ENCODE peak calls at places on chromosomes 3 and 15, in nine cellular contexts. C, Z, P, I, X, H, G, F and A are unnamed samples.

GRCh38 chr3:132879651-132880050 is 157.4 kb upstream of the NPHP3 start:
- DNase-seq in H (no peak), X (no peak), G (no peak), C (no peak), P (no peak), Z (no peak), F (no peak), I (no peak), A (no peak)

GRCh38 chr15:45572627-45573026 is 14.6 kb upstream of the BLOC1S6 start:
- DNase-seq in G (no peak), H (no peak), X (no peak), F (no peak), I (no peak), P (no peak), Z (no peak), C (no peak), A (no peak)

GRCh38 chr3:194689493-194689901 is 3.8 kb downstream of the FAM43A start:
- DNase-seq in F (no peak), Z (peak), P (peak), G (no peak), X (no peak), I (no peak), H (no peak), C (peak), A (no peak)

GRCh38 chr3:172824229-172824628 is 73.7 kb downstream of the ECT2 start:
- DNase-seq in X (no peak), H (no peak), C (no peak), I (no peak), P (no peak), G (no peak), F (no peak), Z (no peak), A (no peak)

GRCh38 chr3:194282436-194283122 is 68.5 kb downstream of the CPN2 start:
- DNase-seq in G (no peak), I (no peak), P (no peak), C (no peak), X (no peak), H (peak), F (no peak), Z (no peak), A (no peak)

GRCh38 chr3:20400281-20400680 is 214.3 kb upstream of the SGO1 start:
- DNase-seq in I (no peak), X (no peak), P (no peak), C (no peak), G (no peak), H (no peak), F (no peak), Z (no peak), A (no peak)

GRCh38 chr3:127857270-127857801 is 35.0 kb upstream of the MGLL start:
- DNase-seq in P (no peak), G (no peak), F (no peak), I (no peak), Z (no peak), C (peak), X (no peak), H (no peak), A (no peak)

GRCh38 chr15:67823371-67824156 is 1.7 kb upstream of the SKOR1 start:
- DNase-seq in X (no peak), I (no peak), Z (no peak), G (no peak), F (no peak), P (no peak), C (no peak), H (peak), A (no peak)

GRCh38 chr15:57245130-57245529 is 131.2 kb upstream of the CGNL1 start:
- DNase-seq in I (no peak), H (no peak), C (no peak), X (no peak), Z (no peak), P (no peak), G (no peak), F (no peak), A (no peak)

GRCh38 chr3:172735014-172735413 is 15.5 kb upstream of the ECT2 start:
- DNase-seq in F (no peak), G (no peak), X (no peak), Z (no peak), H (no peak), P (no peak), C (no peak), I (no peak), A (no peak)

GRCh38 chr3:111864821-111865656 is 6.0 kb downstream of the PHLDB2 start:
- DNase-seq in I (peak), F (no peak), X (peak), H (no peak), C (peak), Z (no peak), P (peak), G (no peak), A (no peak)

GRCh38 chr15:74307827-74308642 is 59.4 kb downstream of the CYP11A1 start:
- DNase-seq in I (no peak), Z (peak), X (peak), G (peak), C (peak), F (peak), H (peak), P (peak), A (no peak)

GRCh38 chr3:146772211-146772743 is 167.1 kb upstream of the PLSCR5 start:
- DNase-seq in F (no peak), Z (no peak), P (no peak), I (no peak), C (no peak), H (no peak), X (no peak), G (no peak), A (no peak)

GRCh38 chr3:2628117-2628516 is 482.1 kb downstream of the IL5RA start:
- DNase-seq in C (no peak), Z (no peak), H (no peak), P (no peak), G (no peak), F (no peak), I (no peak), X (no peak), A (no peak)

GRCh38 chr3:119323401-119324107 is 29.4 kb downstream of the ARHGAP31 start:
- DNase-seq in H (no peak), I (no peak), F (no peak), Z (no peak), X (no peak), G (no peak), P (no peak), C (no peak), A (no peak)

GRCh38 chr3:155745795-155746550 is 1.1 kb upstream of the PLCH1 start:
- DNase-seq in C (no peak), F (peak), Z (peak), G (peak), P (peak), I (no peak), X (no peak), H (peak), A (no peak)

GRCh38 chr3:127081001-127081720 is 98.2 kb downstream of the PLXNA1 start:
- DNase-seq in G (no peak), I (no peak), F (no peak), X (no peak), P (no peak), C (no peak), H (peak), Z (no peak), A (no peak)

GRCh38 chr15:75725021-75725718 is 12.5 kb upstream of the CSPG4 start:
- DNase-seq in P (no peak), I (no peak), G (no peak), F (no peak), X (no peak), Z (no peak), H (no peak), C (no peak), A (no peak)

GRCh38 chr3:73523661-73524060 is 101.1 kb downstream of the PDZRN3 start:
- DNase-seq in P (no peak), F (no peak), H (no peak), C (no peak), X (no peak), I (no peak), G (no peak), Z (no peak), A (no peak)

GRCh38 chr15:99983171-99983891 is 250.1 kb upstream of the LYSMD4 start:
- DNase-seq in Z (no peak), C (no peak), P (peak), H (no peak), I (no peak), G (no peak), X (no peak), F (no peak), A (no peak)

GRCh38 chr3:160540546-160540945 is 24.8 kb downstream of the KPNA4 start:
- DNase-seq in X (no peak), I (peak), P (peak), C (peak), F (no peak), Z (no peak), G (no peak), H (no peak), A (no peak)

GRCh38 chr15:42140383-42141070 is 15.9 kb downstream of the PLA2G4F start:
- DNase-seq in X (no peak), F (no peak), P (no peak), Z (no peak), G (no peak), I (no peak), C (no peak), H (no peak), A (no peak)

GRCh38 chr3:104101736-104102135 is 1265.0 kb upstream of the ALCAM start:
- DNase-seq in F (no peak), I (no peak), X (no peak), Z (no peak), H (no peak), G (no peak), C (peak), P (peak), A (no peak)

GRCh38 chr3:40847571-40847992 is 322.8 kb downstream of the ZNF621 start:
- DNase-seq in I (no peak), G (no peak), F (no peak), C (peak), H (peak), P (peak), X (no peak), Z (no peak), A (no peak)
- TF ChIP-seq CTCF in I (no peak), G (no peak), F (no peak), C (no peak), H (no peak), P (no peak), X (no peak), Z (no peak), A (no peak)

DNA sequence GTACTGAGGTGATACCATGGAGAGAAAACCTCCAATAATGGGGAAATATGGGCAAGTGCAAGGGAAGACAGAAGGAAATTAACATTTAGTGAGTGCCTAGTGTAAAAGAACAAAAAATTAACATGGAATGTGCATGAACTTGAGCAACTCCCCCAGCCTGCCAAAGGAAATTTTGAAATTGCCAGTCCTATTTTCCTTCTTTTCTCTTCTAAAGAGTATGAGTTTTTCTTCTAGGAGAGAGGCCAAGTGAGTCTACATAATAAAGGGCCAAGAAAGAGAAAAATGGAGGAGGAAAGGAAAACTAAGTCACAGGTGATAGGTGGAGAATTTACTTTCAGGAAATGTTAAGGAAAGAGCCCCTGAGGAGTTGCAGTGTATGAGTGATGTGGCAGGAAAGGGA is 602.5 kb upstream of the MDFIC2 start:
- DNase-seq in Z (no peak), X (no peak), G (no peak), C (no peak), H (no peak), I (no peak), F (no peak), P (no peak), A (no peak)
- TF ChIP-seq CTCF in Z (no peak), X (no peak), G (no peak), C (no peak), H (no peak), I (no peak), F (no peak), P (no peak), A (no peak)

GRCh38 chr3:10743366-10744097 is 72.5 kb upstream of the SLC6A11 start:
- DNase-seq in F (no peak), H (no peak), I (no peak), X (no peak), G (no peak), C (no peak), P (no peak), Z (no peak), A (no peak)

GRCh38 chr3:10745392-10745791 is 70.6 kb upstream of the SLC6A11 start:
- DNase-seq in C (no peak), F (no peak), P (no peak), H (no peak), X (no peak), I (no peak), G (no peak), Z (no peak), A (no peak)

GRCh38 chr3:10742031-10742671 is 73.9 kb upstream of the SLC6A11 start:
- DNase-seq in I (no peak), C (no peak), G (no peak), H (no peak), P (no peak), Z (no peak), F (no peak), X (no peak), A (no peak)

GRCh38 chr3:10746001-10746400 is 70.0 kb upstream of the SLC6A11 start:
- DNase-seq in C (no peak), I (no peak), F (no peak), G (no peak), Z (no peak), X (no peak), H (no peak), P (no peak), A (no peak)

DNA sequence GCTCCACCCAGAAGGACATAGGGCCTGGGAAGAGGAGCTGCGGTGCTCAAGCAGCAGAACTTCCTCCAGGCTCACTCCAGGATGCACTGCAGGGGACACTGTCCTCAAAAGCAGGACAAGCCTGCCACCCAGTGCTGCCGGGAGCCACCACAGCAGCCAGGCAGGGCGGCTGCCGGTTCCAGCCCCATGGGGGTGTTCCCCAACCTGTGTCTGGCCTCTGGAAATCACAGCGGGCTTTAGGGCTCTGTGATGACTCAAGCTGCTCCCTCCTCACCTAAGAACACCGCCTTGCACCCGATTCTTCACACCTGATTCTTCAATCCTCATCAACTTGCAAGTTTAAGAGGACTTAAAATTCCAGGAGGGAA is 71.9 kb upstream of the SLC6A11 start:
- DNase-seq in G (peak), F (no peak), H (peak), C (no peak), P (no peak), I (no peak), X (no peak), Z (no peak), A (no peak)
- TF ChIP-seq CTCF in G (no peak), F (peak), H (no peak), C (no peak), P (no peak), I (peak), X (peak), Z (no peak), A (no peak)

GRCh38 chr3:186902713-186903112 is 27.6 kb upstream of the ST6GAL1 start:
- DNase-seq in G (no peak), I (no peak), C (no peak), P (no peak), X (no peak), F (no peak), H (no peak), Z (no peak), A (no peak)

GRCh38 chr3:186896875-186897274 is 33.5 kb upstream of the ST6GAL1 start:
- DNase-seq in P (no peak), Z (no peak), I (no peak), G (peak), X (no peak), H (no peak), C (no peak), F (no peak), A (no peak)

GRCh38 chr3:186895406-186895805 is 34.9 kb upstream of the ST6GAL1 start:
- DNase-seq in I (no peak), X (no peak), H (no peak), P (no peak), C (no peak), F (no peak), G (no peak), Z (no peak), A (no peak)

GRCh38 chr3:186902154-186902553 is 28.2 kb upstream of the ST6GAL1 start:
- DNase-seq in Z (no peak), H (no peak), I (no peak), P (peak), X (no peak), C (no peak), G (no peak), F (no peak), A (no peak)

DNA sequence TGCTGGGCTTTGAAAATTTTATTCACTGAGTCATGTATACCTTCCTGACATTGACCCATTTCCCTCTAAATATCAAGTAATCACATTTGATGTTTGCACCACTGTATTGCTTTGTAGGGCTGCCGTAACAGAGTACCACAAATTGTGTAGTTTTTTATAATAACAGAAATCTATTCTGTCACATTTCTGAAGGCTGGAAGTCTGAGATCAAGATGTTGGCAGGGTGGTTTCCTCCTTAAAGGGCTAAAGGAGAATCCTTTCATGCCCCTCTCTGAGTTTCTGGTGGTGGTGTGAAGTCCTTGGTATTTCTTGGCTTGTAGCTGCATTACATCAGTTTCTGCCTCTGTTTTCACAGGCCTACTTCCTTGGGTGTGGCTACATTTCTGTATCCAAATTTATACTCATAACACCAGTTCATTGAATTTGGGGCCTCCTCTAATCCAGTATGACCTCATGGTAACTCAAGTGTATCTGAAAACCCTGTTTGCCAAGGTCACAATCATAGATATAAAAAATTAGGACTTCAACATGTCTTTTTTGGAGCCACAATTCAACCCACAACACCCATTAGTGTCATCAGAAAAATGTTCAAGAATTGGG is 29.1 kb upstream of the ST6GAL1 start:
- DNase-seq in C (peak), H (no peak), P (peak), G (no peak), Z (no peak), X (no peak), I (no peak), F (no peak), A (no peak)
- TF ChIP-seq CTCF in C (no peak), H (no peak), P (no peak), G (no peak), Z (no peak), X (no peak), I (no peak), F (no peak), A (no peak)

GRCh38 chr15:81223346-81223971 is 26.8 kb downstream of the IL16 start:
- DNase-seq in C (no peak), F (no peak), H (no peak), X (no peak), P (no peak), G (no peak), I (no peak), Z (no peak), A (no peak)

GRCh38 chr15:81222007-81222406 is 25.3 kb downstream of the IL16 start:
- DNase-seq in F (no peak), H (no peak), I (no peak), P (no peak), C (no peak), Z (no peak), X (no peak), G (no peak), A (no peak)

GRCh38 chr15:81221449-81221848 is 24.8 kb downstream of the IL16 start:
- DNase-seq in G (no peak), I (no peak), H (no peak), X (peak), C (peak), P (no peak), Z (no peak), F (no peak), A (no peak)

GRCh38 chr15:81225161-81225671 is 28.5 kb downstream of the IL16 start:
- DNase-seq in H (no peak), C (peak), Z (peak), X (no peak), I (no peak), G (no peak), F (no peak), P (no peak), A (no peak)

GRCh38 chr15:81224232-81224631 is 27.6 kb downstream of the IL16 start:
- DNase-seq in Z (no peak), F (no peak), X (no peak), H (no peak), C (no peak), I (no peak), P (no peak), G (no peak), A (no peak)
- TF ChIP-seq CTCF in Z (no peak), F (no peak), X (no peak), H (no peak), C (no peak), I (no peak), P (no peak), G (no peak), A (no peak)

GRCh38 chr3:59655616-59656015 is 605.8 kb upstream of the CFAP20DC start:
- DNase-seq in H (no peak), F (no peak), G (no peak), I (no peak), Z (no peak), C (peak), P (no peak), X (no peak), A (no peak)
- TF ChIP-seq CTCF in H (no peak), F (no peak), G (no peak), I (no peak), Z (no peak), C (no peak), P (no peak), X (no peak), A (no peak)

DNA sequence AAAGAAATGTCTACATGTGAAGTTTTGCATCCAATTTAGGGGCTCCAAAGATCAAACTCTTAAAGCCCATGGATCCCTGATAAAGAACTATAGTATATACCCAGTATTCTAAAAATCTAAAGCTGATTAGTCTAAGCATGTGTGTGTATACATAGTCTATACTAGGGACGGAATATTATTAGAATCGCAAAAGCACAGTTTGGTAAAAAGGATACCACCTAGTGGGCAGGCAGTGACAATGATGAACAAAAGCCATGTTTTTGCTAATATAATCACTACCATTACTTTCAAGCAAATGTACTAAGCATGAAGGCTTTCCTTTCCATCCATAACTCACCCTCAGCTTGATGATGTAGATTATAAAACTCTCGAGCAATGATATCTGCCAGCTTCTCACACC is 16.5 kb downstream of the POLQ start:
- DNase-seq in C (peak), H (no peak), Z (no peak), I (no peak), P (peak), G (no peak), F (peak), X (no peak), A (no peak)
- TF ChIP-seq CTCF in C (peak), H (peak), Z (peak), I (peak), P (peak), G (peak), F (peak), X (peak), A (no peak)

DNA sequence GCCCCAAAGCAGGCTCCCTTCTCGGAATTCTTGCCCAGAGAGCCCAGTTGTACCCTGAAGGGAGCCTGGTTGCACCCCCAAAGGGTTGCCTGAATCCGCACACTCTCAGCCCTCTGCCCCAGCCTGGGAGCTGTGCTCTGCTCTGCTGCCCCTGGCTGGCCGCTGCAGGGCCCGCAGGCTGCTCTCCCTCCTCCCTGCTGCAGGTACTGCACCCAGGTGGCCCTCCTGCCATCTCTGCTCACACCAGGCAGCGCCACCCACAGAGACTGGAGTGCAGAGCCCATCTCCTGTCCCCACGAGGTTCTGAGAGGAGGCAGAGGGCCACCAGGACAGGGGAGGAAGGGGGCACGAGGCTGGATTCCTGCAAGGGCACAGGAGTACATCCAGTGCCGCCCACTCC is 134.2 kb upstream of the NSMCE3 start:
- DNase-seq in F (no peak), C (no peak), G (no peak), X (no peak), P (no peak), I (no peak), H (no peak), Z (peak), A (no peak)
- TF ChIP-seq CTCF in F (no peak), C (no peak), G (no peak), X (no peak), P (no peak), I (no peak), H (no peak), Z (peak), A (no peak)